ENCODE peak calls at places on chromosomes 2 and 18, in four cellular contexts. H is spleen, E is HCT116, Y is stomach. B is an unnamed sample.

GRCh38 chr18:61770279-61770678 is 122.5 kb downstream of the RNF152 start:
- DNase-seq in H (no peak), E (no peak), Y (no peak), B (no peak)

GRCh38 chr2:8872821-8873432 is 35.5 kb upstream of the KIDINS220 start:
- DNase-seq in H (no peak), E (peak; percentile 50), Y (no peak), B (no peak)

GRCh38 chr2:22999951-23000350 is 385.0 kb upstream of the KLHL29 start:
- DNase-seq in H (no peak), E (no peak), Y (no peak), B (no peak)

GRCh38 chr2:219285894-219286425 is 6.8 kb downstream of the DNAJB2 start:
- DNase-seq in H (no peak), E (no peak), Y (no peak), B (no peak)

GRCh38 chr2:7083580-7084509 is 166.6 kb downstream of the RNF144A start:
- DNase-seq in H (no peak), E (peak; percentile 32), Y (no peak), B (peak; percentile 29)

GRCh38 chr18:44232500-44232899 is 448.2 kb upstream of the SETBP1 start:
- DNase-seq in H (no peak), E (no peak), Y (no peak), B (no peak)

GRCh38 chr2:42051168-42052125 is 3.6 kb downstream of the PKDCC start:
- DNase-seq in H (peak; percentile 36), E (no peak), Y (no peak), B (no peak)

GRCh38 chr2:185128331-185128730 is 530.0 kb downstream of the ZNF804A start:
- DNase-seq in H (no peak), E (no peak), Y (no peak), B (no peak)

GRCh38 chr2:110748489-110748867 is 16.1 kb downstream of the ACOXL start:
- DNase-seq in H (no peak), E (no peak), Y (peak; percentile 42), B (peak; percentile 87)

GRCh38 chr2:97662895-97663625 is 784 bp downstream of the ACTR1B start:
- DNase-seq in H (peak; percentile 95), E (no peak), Y (peak; percentile 78), B (peak; percentile 93)

GRCh38 chr2:230225486-230225885 is at the start of gene SP140:
- DNase-seq in H (peak; percentile 93), E (no peak), Y (peak; percentile 48), B (no peak)

GRCh38 chr18:48080546-48080945 is 150.1 kb upstream of the SMAD2 start:
- DNase-seq in H (peak; percentile 56), E (no peak), Y (no peak), B (no peak)

GRCh38 chr2:197435598-197436435 is 989 bp upstream of the SF3B1 start:
- DNase-seq in H (no peak), E (no peak), Y (no peak), B (no peak)

GRCh38 chr18:21663615-21664014 is 41.0 kb downstream of the ABHD3 start:
- DNase-seq in H (no peak), E (no peak), Y (no peak), B (no peak)

GRCh38 chr18:10269226-10269625 is 185.2 kb upstream of the APCDD1 start:
- DNase-seq in H (no peak), E (no peak), Y (no peak), B (no peak)

GRCh38 chr2:164840458-164840929 is 1.1 kb downstream of the COBLL1 start:
- DNase-seq in H (peak; percentile 93), E (no peak), Y (peak; percentile 84), B (no peak)

GRCh38 chr2:159202568-159203071 is 83.9 kb downstream of the WDSUB1 start:
- DNase-seq in H (no peak), E (no peak), Y (no peak), B (no peak)

GRCh38 chr2:168136392-168136977 is 110.9 kb downstream of the STK39 start:
- DNase-seq in H (no peak), E (peak; percentile 46), Y (no peak), B (no peak)

GRCh38 chr2:47346107-47346506 is 56.8 kb upstream of the MSH2 start:
- DNase-seq in H (no peak), E (no peak), Y (no peak), B (no peak)

GRCh38 chr2:182585430-182585829 is 130.6 kb upstream of the DNAJC10 start:
- DNase-seq in H (no peak), E (no peak), Y (no peak), B (no peak)

GRCh38 chr2:191677091-191677645 is 768 bp upstream of the NABP1 start:
- DNase-seq in H (no peak), E (no peak), Y (peak; percentile 28), B (no peak)

GRCh38 chr18:75644871-75645270 is 217.4 kb upstream of the SMIM21 start:
- DNase-seq in H (no peak), E (no peak), Y (no peak), B (peak; percentile 78)

GRCh38 chr2:74947703-74948102 is 10.7 kb upstream of the POLE4 start:
- DNase-seq in H (no peak), E (no peak), Y (no peak), B (no peak)

GRCh38 chr2:160810406-160810805 is 316.8 kb upstream of the RBMS1 start:
- DNase-seq in H (no peak), E (no peak), Y (no peak), B (no peak)

GRCh38 chr2:10431797-10432196 is 16.3 kb downstream of the ODC1 start:
- DNase-seq in H (peak; percentile 69), E (no peak), Y (no peak), B (no peak)

GRCh38 chr2:31729442-31730092 is 148.8 kb upstream of the SRD5A2 start:
- DNase-seq in H (no peak), E (peak; percentile 54), Y (no peak), B (no peak)

GRCh38 chr18:22223263-22223960 is 54.0 kb downstream of the GATA6 start:
- DNase-seq in H (no peak), E (peak; percentile 69), Y (peak; percentile 80), B (no peak)

GRCh38 chr2:157333304-157334047 is 7.9 kb upstream of the ERMN start:
- DNase-seq in H (no peak), E (no peak), Y (no peak), B (no peak)

GRCh38 chr2:172445851-172446250 is 18.5 kb downstream of the ITGA6 start:
- DNase-seq in H (no peak), E (no peak), Y (no peak), B (no peak)
- TF ChIP-seq POLR2AphosphoS5 in H (no peak), E (no peak), Y (no peak), B (no peak)

GRCh38 chr2:173854840-173855239 is 110.3 kb downstream of the SP3 start:
- DNase-seq in H (no peak), E (no peak), Y (no peak), B (no peak)
- H3K27ac ChIP-seq in H (no peak overlapping the region), E (no peak overlapping the region), Y (no peak overlapping the region), B (no peak overlapping the region)

DNA sequence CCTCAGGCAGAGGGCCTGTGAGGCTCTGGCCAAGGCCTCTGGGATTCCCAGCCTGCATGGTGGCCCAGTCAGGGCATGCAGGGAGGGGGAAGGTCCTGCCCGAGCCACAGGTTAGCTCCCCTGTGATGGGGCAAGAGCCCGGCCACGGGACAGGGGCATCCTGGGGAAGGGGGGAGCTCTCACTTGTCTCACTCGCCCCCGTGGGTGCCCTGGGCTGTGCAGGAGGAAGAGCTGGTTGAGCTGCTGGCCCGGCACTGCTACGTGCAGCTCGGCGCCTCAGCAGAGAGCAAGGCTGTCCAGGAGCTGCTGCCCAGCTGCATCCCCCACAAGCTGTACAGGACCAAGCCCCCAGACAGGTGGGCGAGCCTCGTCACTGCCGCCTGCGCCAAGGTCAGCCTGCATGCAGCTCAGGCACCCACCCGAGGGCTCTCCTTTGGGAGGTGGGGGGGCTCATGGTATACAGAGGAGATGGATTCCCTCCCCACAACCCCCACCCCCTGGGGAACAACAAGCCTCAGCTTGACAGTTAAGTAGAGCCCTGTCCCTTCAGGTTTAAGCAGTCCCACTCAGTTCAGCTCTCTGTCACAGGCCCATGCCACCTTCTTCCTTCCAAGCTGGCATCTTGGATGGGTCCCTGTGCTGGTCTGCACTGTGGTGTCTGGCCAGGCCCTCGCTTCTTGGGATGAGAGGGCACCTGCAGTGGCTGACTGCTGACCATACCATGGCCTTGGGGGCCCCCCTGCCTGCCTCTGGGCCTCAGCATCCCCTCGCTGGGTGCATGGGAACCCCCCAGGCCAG is 20.6 kb upstream of the GPR17 start:
- DNase-seq in H (peak; percentile 78), E (no peak), Y (no peak), B (no peak)
- H3K4me1 ChIP-seq in H (peaks cover 6% of the 10 kb centered on the region), E (no peaks in the 10 kb centered on the region), Y (no peaks in the 10 kb centered on the region), B (peaks cover 3% of the 10 kb centered on the region)

DNA sequence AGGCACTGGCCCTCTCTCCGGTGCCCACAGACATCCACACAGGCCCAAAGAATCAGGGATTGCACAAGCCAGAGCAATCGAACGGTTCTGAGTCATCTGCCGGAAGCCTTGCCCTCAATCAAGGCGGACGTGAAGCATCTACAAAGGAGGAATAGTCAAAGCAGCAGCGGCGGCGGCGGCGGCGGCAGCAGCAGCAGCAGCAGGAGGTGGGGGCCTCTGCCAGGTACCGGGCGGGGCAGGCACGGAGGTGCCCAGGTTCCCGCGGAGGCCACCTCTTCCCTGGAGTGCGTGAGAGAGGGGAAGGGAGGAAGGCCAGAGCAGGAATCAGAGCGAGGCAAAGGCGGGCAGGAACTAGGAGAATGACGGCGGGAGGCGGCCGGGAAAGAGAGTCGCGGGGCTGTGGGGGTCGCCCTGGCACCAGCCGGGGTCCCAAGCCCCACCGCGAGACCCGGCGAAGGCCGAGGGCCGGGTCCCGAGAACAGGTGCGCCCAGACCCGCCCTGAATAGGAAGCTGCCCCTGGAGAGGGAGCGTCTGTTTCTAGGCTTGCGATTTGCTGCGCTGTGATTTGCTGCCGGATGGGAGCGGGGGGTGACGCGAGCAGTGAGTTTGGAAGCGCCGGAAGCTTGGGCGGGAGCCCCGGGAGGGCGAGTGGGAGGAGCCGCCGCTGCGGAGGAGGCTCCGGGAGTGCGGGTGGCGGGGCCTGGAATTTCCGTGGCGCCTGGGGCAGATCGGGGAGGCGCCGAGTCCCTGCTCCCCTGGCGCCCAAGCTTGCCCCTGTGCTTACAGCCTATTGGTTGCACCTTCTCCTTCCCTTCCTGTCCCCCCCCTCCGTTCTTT is at the start of gene SERPINB8:
- DNase-seq in H (peak; percentile 94), E (peak; percentile 88), Y (peak; percentile 94), B (peak; percentile 98)
- TF ChIP-seq POLR2AphosphoS5 in H (peak; percentile 90), E (peak; percentile 95), Y (peak; percentile 93), B (peak; percentile 98)

GRCh38 chr2:102111823-102112222 is 30.7 kb upstream of the IL1R1 start:
- DNase-seq in H (no peak), E (no peak), Y (no peak), B (no peak)

GRCh38 chr2:102112271-102112670 is 30.3 kb upstream of the IL1R1 start:
- DNase-seq in H (no peak), E (no peak), Y (no peak), B (no peak)

GRCh38 chr2:102110168-102110567 is 32.4 kb upstream of the IL1R1 start:
- DNase-seq in H (no peak), E (no peak), Y (no peak), B (no peak)

GRCh38 chr2:102109016-102109415 is 33.5 kb upstream of the IL1R1 start:
- DNase-seq in H (no peak), E (no peak), Y (no peak), B (no peak)

DNA sequence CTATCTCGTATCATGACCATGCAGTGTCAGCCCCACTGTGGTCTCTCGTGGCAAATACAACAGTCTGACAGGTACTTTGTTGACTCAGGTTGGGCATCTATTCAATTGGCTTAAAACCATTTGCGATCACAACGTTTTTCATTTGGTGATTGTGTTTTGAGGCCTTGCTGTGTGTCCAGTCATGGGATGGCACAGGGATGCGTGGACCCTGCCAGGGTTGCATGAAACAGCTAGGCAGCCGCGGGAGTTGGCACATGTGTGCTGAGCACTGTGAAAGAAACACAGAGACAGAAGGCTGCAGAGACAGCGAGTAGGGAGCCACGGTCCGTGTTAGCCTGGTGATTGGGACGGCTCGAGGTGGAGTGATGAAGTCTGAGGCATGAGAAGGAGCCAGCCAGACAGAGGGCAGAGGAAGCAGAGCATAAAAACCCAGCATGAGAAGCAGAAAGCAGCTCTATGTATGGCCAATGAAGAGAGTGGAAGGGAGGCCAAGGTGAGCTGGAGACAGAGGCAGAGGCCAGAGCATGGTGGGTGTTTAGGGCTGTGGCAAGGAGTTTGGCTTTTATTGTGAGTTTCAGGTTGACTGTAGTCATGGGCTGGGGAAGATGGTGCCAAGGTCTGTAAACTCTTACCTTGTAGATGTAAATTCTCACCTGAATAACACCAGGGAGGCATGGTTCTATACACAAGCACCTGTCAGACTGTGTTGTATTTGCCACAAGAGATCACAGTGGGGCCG is 31.8 kb upstream of the IL1R1 start:
- DNase-seq in H (no peak), E (no peak), Y (no peak), B (no peak)
- H3K27ac ChIP-seq in H (no peak overlapping the region), E (no peak overlapping the region), Y (no peak overlapping the region), B (no peak overlapping the region)

B was measured in esophagus muscularis mucosa.